ENCODE peak calls at places on chromosome 7, in eight cellular contexts. E is astrocyte; J is GM23338; H is H54; L is effector memory CD8-positive, alpha-beta T cell; M is memory B cell; G is esophagus muscularis mucosa; T is fibroblast of pulmonary artery. B is an unnamed sample.
A peak's percentile ranks its signal among the peaks of the same experiment; 100 is the strongest.

GRCh38 chr7:137923380-137923779 is 76.6 kb upstream of the DGKI start:
- DNase-seq in J (no peak), M (no peak), E (peak; percentile 82), H (no peak), T (peak; percentile 44), L (no peak), G (no peak), B (no peak)

GRCh38 chr7:50220280-50220679 is 84.2 kb upstream of the IKZF1 start:
- DNase-seq in M (no peak), G (no peak), J (no peak), T (no peak), L (no peak), H (no peak), E (no peak), B (no peak)

GRCh38 chr7:151451156-151451555 is 11.2 kb upstream of the CRYGN start:
- DNase-seq in T (no peak), M (no peak), H (no peak), L (no peak), J (no peak), E (no peak), G (no peak), B (no peak)

GRCh38 chr7:22732556-22733126 is 5.6 kb downstream of the IL6 start:
- DNase-seq in L (no peak), H (no peak), E (no peak), G (no peak), J (peak; percentile 34), M (no peak), T (peak; percentile 57), B (no peak)

GRCh38 chr7:33243319-33243881 is 114.0 kb downstream of the BBS9 start:
- DNase-seq in E (peak; percentile 23), L (no peak), T (peak; percentile 81), M (no peak), G (no peak), J (peak; percentile 74), H (peak; percentile 8), B (peak; percentile 76)

GRCh38 chr7:81470084-81470723 is 299.6 kb downstream of the HGF start:
- DNase-seq in E (peak; percentile 68), G (no peak), J (peak; percentile 84), T (peak; percentile 85), L (no peak), H (peak; percentile 23), M (no peak), B (peak; percentile 93)

GRCh38 chr7:476736-477360 is 42.8 kb downstream of the PDGFA start:
- DNase-seq in E (no peak), G (no peak), T (no peak), M (no peak), H (no peak), L (no peak), J (no peak), B (no peak)

GRCh38 chr7:120742370-120742769 is 115.6 kb downstream of the TSPAN12 start:
- DNase-seq in H (no peak), J (peak; percentile 75), G (no peak), L (no peak), E (no peak), M (no peak), T (no peak), B (no peak)

GRCh38 chr7:69837387-69838068 is 239.3 kb downstream of the AUTS2 start:
- DNase-seq in T (peak; percentile 10), M (no peak), J (peak; percentile 60), G (peak; percentile 62), H (no peak), E (peak; percentile 53), L (no peak), B (no peak)

GRCh38 chr7:141617280-141617679 is 66.1 kb downstream of the AGK start:
- DNase-seq in M (no peak), G (no peak), J (no peak), H (no peak), L (no peak), T (no peak), E (no peak), B (peak; percentile 71)

GRCh38 chr7:22094413-22095304 is 149.0 kb upstream of the CDCA7L start:
- DNase-seq in J (peak; percentile 14), M (no peak), H (no peak), L (no peak), E (peak; percentile 4), T (no peak), G (no peak), B (peak; percentile 31)

GRCh38 chr7:104529567-104529966 is 201.2 kb downstream of the LHFPL3 start:
- DNase-seq in L (no peak), H (no peak), T (no peak), G (peak; percentile 45), E (no peak), J (no peak), M (no peak), B (no peak)

GRCh38 chr7:147509052-147509480 is 1081.5 kb upstream of the C7orf33 start:
- DNase-seq in G (no peak), H (no peak), T (peak; percentile 70), L (no peak), M (no peak), E (peak; percentile 35), J (no peak), B (no peak)

GRCh38 chr7:95859434-95859833 is 87.1 kb downstream of the DYNC1I1 start:
- DNase-seq in H (no peak), M (no peak), J (peak; percentile 41), T (peak; percentile 26), E (peak; percentile 80), G (no peak), L (no peak), B (no peak)

GRCh38 chr7:156544199-156544598 is 96.4 kb upstream of the RNF32 start:
- DNase-seq in E (no peak), H (no peak), L (no peak), T (no peak), M (no peak), G (peak; percentile 84), J (no peak), B (no peak)

GRCh38 chr7:80707318-80707717 is 68.9 kb downstream of the CD36 start:
- DNase-seq in M (no peak), L (no peak), J (no peak), G (no peak), E (no peak), T (no peak), H (no peak), B (no peak)

GRCh38 chr7:129607471-129608120 is 3.9 kb upstream of the NRF1 start:
- DNase-seq in T (peak; percentile 53), J (peak; percentile 82), L (peak; percentile 58), G (no peak), M (no peak), E (no peak), H (peak; percentile 53), B (peak; percentile 82)

GRCh38 chr7:130294314-130294713 is 1.4 kb downstream of the CPA4 start:
- DNase-seq in T (no peak), G (no peak), M (no peak), E (peak; percentile 78), J (no peak), H (no peak), L (no peak), B (no peak)

GRCh38 chr7:117596134-117596533 is 116.3 kb downstream of the CFTR start:
- DNase-seq in M (no peak), J (no peak), G (no peak), H (no peak), T (no peak), L (no peak), E (no peak), B (no peak)

GRCh38 chr7:22697322-22697859 is 29.6 kb upstream of the IL6 start:
- DNase-seq in H (no peak), M (no peak), J (no peak), L (no peak), T (no peak), E (no peak), G (no peak), B (no peak)

B was measured in SK-MEL-5.